ENCODE peak calls at places on chromosomes 2 and 18, in seven cellular contexts. F, Y, B, O, V, X and U are unnamed samples.

GRCh38 chr18:63366270-63366990 is 576 bp downstream of the KDSR start:
- DNase-seq in O (peak; percentile 32), V (no peak), Y (peak; percentile 87), X (peak; percentile 58), F (peak; percentile 67), B (peak; percentile 47), U (peak; percentile 73)

GRCh38 chr18:36633961-36634412 is 194.8 kb downstream of the TPGS2 start:
- DNase-seq in Y (no peak), X (no peak), F (no peak), B (no peak), O (no peak), V (no peak), U (peak; percentile 17)

GRCh38 chr18:63697261-63697660 is 5.5 kb upstream of the SERPINB11 start:
- DNase-seq in X (no peak), V (no peak), B (no peak), O (no peak), F (no peak), Y (no peak), U (no peak)

GRCh38 chr2:120209427-120210233 is 13.6 kb downstream of the TMEM185B start:
- DNase-seq in B (no peak), X (no peak), Y (no peak), V (no peak), O (no peak), F (no peak), U (no peak)

GRCh38 chr18:63783394-63783793 is 8.2 kb downstream of the SERPINB7 start:
- DNase-seq in F (no peak), V (no peak), O (peak; percentile 39), Y (no peak), B (no peak), X (peak; percentile 65), U (peak; percentile 60)

GRCh38 chr18:8358066-8358795 is 251.0 kb upstream of the RAB12 start:
- DNase-seq in O (no peak), Y (no peak), X (no peak), F (no peak), V (peak; percentile 25), B (no peak), U (no peak)

GRCh38 chr18:63320041-63320689 is 596 bp upstream of the BCL2 start:
- DNase-seq in Y (peak; percentile 95), O (peak; percentile 29), V (no peak), X (peak; percentile 95), F (peak; percentile 75), B (peak; percentile 70), U (peak; percentile 87)

GRCh38 chr2:117360586-117360985 is 453.9 kb upstream of the DDX18 start:
- DNase-seq in F (no peak), B (no peak), Y (no peak), V (no peak), X (no peak), O (no peak), U (no peak)

GRCh38 chr2:18232731-18233438 is 327.6 kb downstream of the RDH14 start:
- DNase-seq in X (no peak), V (no peak), F (no peak), Y (no peak), B (no peak), O (no peak), U (no peak)

GRCh38 chr2:1990724-1991123 is 246.4 kb upstream of the PXDN start:
- DNase-seq in V (peak; percentile 79), Y (no peak), O (no peak), F (no peak), X (no peak), B (no peak), U (no peak)

GRCh38 chr18:3852321-3852720 is 402.3 kb downstream of the TGIF1 start:
- DNase-seq in F (no peak), V (no peak), X (no peak), O (no peak), B (no peak), Y (no peak), U (peak; percentile 63)

GRCh38 chr18:13513015-13513414 is 213.3 kb downstream of the FAM210A start:
- DNase-seq in X (no peak), F (no peak), B (no peak), O (no peak), V (no peak), Y (no peak), U (no peak)

GRCh38 chr2:239343946-239344856 is 56.6 kb downstream of the HDAC4 start:
- DNase-seq in F (no peak), B (no peak), V (no peak), Y (no peak), X (no peak), O (no peak), U (no peak)

GRCh38 chr18:56726906-56727305 is 75.7 kb downstream of the WDR7 start:
- DNase-seq in O (no peak), X (no peak), V (no peak), F (no peak), Y (no peak), B (no peak), U (no peak)

GRCh38 chr2:101883860-101884259 is 107.9 kb upstream of the IL1R2 start:
- DNase-seq in X (peak; percentile 50), B (peak; percentile 34), O (peak; percentile 8), V (no peak), F (no peak), Y (no peak), U (peak; percentile 69)

GRCh38 chr2:128358941-128359731 is 40.5 kb upstream of the HS6ST1 start:
- DNase-seq in O (no peak), V (peak; percentile 79), Y (no peak), B (no peak), X (no peak), F (no peak), U (no peak)

GRCh38 chr2:71778514-71779305 is 325.3 kb downstream of the DYSF start:
- DNase-seq in X (no peak), Y (peak; percentile 39), V (no peak), B (no peak), O (no peak), F (no peak), U (peak; percentile 22)

GRCh38 chr2:31268344-31268743 is 34.4 kb downstream of the EHD3 start:
- DNase-seq in Y (no peak), B (no peak), O (no peak), F (no peak), V (no peak), X (no peak), U (peak; percentile 28)

GRCh38 chr2:222264791-222265320 is 33.9 kb downstream of the PAX3 start:
- DNase-seq in X (no peak), O (no peak), Y (no peak), F (no peak), B (no peak), V (no peak), U (no peak)

GRCh38 chr2:128310761-128311160 is 7.9 kb downstream of the HS6ST1 start:
- DNase-seq in O (no peak), V (no peak), F (no peak), B (no peak), X (no peak), Y (no peak), U (no peak)

GRCh38 chr2:7010376-7010775 is 93.2 kb downstream of the RNF144A start:
- DNase-seq in X (no peak), B (no peak), Y (no peak), F (no peak), V (no peak), O (no peak), U (no peak)
- TF ChIP-seq POLR2AphosphoS5 in X (no peak), B (no peak), Y (no peak), F (no peak), V (peak; percentile 86), O (no peak), U (no peak)

DNA sequence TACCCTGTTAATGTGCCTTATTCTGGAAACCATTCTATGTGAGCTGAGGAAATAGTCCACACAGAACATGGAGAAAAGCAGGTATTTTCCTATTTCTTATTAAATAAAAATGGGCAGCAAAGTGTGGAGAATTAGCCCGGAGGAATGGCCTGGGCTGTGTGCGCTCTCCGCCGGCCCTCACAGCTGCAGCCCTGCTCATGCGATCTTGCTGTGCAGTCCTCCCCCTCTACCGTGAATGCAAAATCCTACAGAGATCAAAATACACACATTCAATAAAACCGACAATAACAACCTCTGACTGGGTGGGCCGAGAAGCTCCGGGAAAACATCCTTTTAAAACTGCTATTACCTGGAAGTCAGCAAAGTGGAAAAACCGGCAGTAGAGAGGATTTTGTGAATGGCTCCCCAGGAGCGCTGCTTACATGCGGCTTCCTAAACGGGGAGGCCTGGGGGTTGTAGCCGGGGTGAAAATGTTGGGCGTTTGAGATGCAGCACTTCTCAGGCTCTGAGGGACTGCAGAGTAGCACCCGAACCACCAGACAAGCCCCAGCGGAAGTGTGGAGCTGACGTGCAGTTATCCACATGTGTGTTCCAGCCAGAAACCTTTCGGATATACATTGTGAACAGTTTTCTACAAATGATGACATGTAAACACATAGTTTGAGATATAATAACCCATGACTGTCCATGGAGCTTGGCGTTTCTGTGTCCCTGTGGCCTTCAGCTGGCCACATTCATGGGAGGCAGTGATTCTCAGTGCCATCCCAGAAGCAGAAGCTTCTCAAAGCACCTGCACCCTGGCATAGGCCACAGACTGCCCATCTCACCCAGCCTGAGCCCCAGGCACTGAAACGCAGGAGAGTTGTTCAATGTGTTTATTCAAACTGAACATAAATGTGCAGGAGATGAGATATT is 94.3 kb upstream of the ALKAL2 start:
- DNase-seq in Y (no peak), O (no peak), V (peak; percentile 74), F (no peak), X (no peak), B (no peak), U (peak; percentile 25)
- TF ChIP-seq POLR2AphosphoS5 in Y (no peak), O (no peak), V (no peak), F (no peak), X (no peak), B (no peak), U (no peak)

DNA sequence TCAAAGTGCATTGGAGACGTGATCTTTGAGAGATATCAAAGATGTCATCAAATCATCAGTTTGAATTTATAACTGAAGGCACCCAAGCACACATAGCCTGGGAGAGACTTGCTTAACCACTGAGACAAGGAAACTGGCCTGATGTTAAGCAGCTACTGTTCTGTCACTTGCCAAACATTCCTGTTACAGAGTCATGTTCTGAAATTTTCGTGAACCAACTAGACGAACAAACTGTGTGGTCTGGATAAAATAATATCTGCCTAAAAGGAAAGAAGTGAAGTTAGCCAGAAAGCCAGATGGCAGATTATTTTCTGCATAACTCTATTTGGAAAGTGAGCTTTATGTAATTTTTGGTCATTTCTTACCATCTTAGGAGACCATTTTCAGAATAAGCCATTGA is 51.4 kb downstream of the SPATS2L start:
- DNase-seq in O (no peak), X (no peak), F (no peak), B (no peak), V (no peak), Y (no peak), U (no peak)
- TF ChIP-seq POLR2AphosphoS5 in O (no peak), X (no peak), F (peak; percentile 38), B (no peak), V (no peak), Y (no peak), U (no peak)

GRCh38 chr2:69250981-69251380 is 136.0 kb downstream of the GFPT1 start:
- DNase-seq in B (no peak), F (no peak), Y (no peak), V (no peak), O (no peak), X (no peak), U (no peak)

GRCh38 chr2:69255760-69256159 is 131.3 kb downstream of the GFPT1 start:
- DNase-seq in B (no peak), V (no peak), Y (no peak), X (no peak), O (no peak), F (no peak), U (no peak)

GRCh38 chr2:69253033-69253535 is 133.9 kb downstream of the GFPT1 start:
- DNase-seq in B (no peak), V (no peak), Y (no peak), O (no peak), X (no peak), F (no peak), U (no peak)

GRCh38 chr2:69248232-69248631 is 138.8 kb downstream of the GFPT1 start:
- DNase-seq in X (no peak), V (no peak), Y (no peak), O (no peak), B (no peak), F (no peak), U (no peak)

GRCh38 chr2:69253893-69254292 is 133.1 kb downstream of the GFPT1 start:
- DNase-seq in F (no peak), B (no peak), X (no peak), V (no peak), O (no peak), Y (no peak), U (no peak)
- TF ChIP-seq POLR2AphosphoS5 in F (peak; percentile 65), B (no peak), X (no peak), V (peak; percentile 28), O (no peak), Y (peak; percentile 54), U (no peak)